ENCODE peak calls at places on chromosomes 6 and 20, in seven cellular contexts. K, Y, A, L, B, F and T are unnamed samples.

GRCh38 chr6:97066056-97066455 is 141.5 kb downstream of the KLHL32 start:
- DNase-seq in K (no peak), Y (no peak), A (no peak), L (no peak), B (no peak), F (no peak), T (no peak)

GRCh38 chr20:46004813-46005505 is 3.7 kb upstream of the MMP9 start:
- DNase-seq in K (no peak), Y (no peak), A (no peak), L (no peak), B (no peak), F (no peak), T (peak)

GRCh38 chr20:63357921-63358905 is 2.9 kb downstream of the CHRNA4 start:
- DNase-seq in K (no peak), Y (no peak), A (no peak), L (no peak), B (no peak), F (no peak), T (no peak)

GRCh38 chr20:50308513-50309279 is 118.1 kb downstream of the CEBPB start:
- DNase-seq in K (peak), Y (peak), A (peak), L (no peak), B (peak), F (no peak), T (no peak)

GRCh38 chr6:106005013-106005412 is 81.1 kb upstream of the PRDM1 start:
- DNase-seq in K (no peak), Y (no peak), A (no peak), L (no peak), B (no peak), F (no peak), T (no peak)

GRCh38 chr6:83511901-83512681 is at the start of gene PRSS35:
- DNase-seq in K (peak), Y (peak), A (peak), L (peak), B (peak), F (no peak), T (no peak)

GRCh38 chr6:151089916-151090443 is 149.8 kb upstream of the AKAP12 start:
- DNase-seq in K (no peak), Y (no peak), A (no peak), L (no peak), B (no peak), F (no peak), T (no peak)

GRCh38 chr20:44715495-44716308 is 533 bp downstream of the CCN5 start:
- DNase-seq in K (no peak), Y (no peak), A (no peak), L (no peak), B (no peak), F (no peak), T (no peak)

GRCh38 chr20:64261138-64261537 is 5.6 kb downstream of the PCMTD2 start:
- DNase-seq in K (no peak), Y (no peak), A (no peak), L (no peak), B (peak), F (no peak), T (no peak)

GRCh38 chr20:19015326-19015725 is 197.1 kb upstream of the SLC24A3 start:
- DNase-seq in K (no peak), Y (no peak), A (no peak), L (no peak), B (no peak), F (no peak), T (no peak)

GRCh38 chr6:138485586-138486248 is 13.6 kb downstream of the NHSL1 start:
- DNase-seq in K (no peak), Y (no peak), A (no peak), L (no peak), B (no peak), F (no peak), T (no peak)

GRCh38 chr6:74715362-74716068 is 490.3 kb downstream of the COL12A1 start:
- DNase-seq in K (no peak), Y (no peak), A (no peak), L (no peak), B (no peak), F (no peak), T (no peak)

GRCh38 chr6:13251242-13251641 is 77.1 kb downstream of the TBC1D7 start:
- DNase-seq in K (no peak), Y (peak), A (peak), L (no peak), B (no peak), F (no peak), T (no peak)

GRCh38 chr6:132813173-132813856 is 1.1 kb upstream of the RPS12 start:
- DNase-seq in K (no peak), Y (peak), A (peak), L (no peak), B (no peak), F (no peak), T (peak)

GRCh38 chr6:147341486-147341885 is 137.3 kb downstream of the STXBP5 start:
- DNase-seq in K (no peak), Y (no peak), A (no peak), L (no peak), B (no peak), F (no peak), T (no peak)

GRCh38 chr20:25142435-25142834 is 53.1 kb upstream of the ENTPD6 start:
- DNase-seq in K (no peak), Y (no peak), A (no peak), L (no peak), B (no peak), F (no peak), T (no peak)

GRCh38 chr20:57580478-57581201 is 19.7 kb downstream of the PCK1 start:
- DNase-seq in K (no peak), Y (no peak), A (no peak), L (no peak), B (no peak), F (no peak), T (peak)

GRCh38 chr6:107103082-107103481 is 12.2 kb downstream of the BEND3 start:
- DNase-seq in K (no peak), Y (no peak), A (no peak), L (no peak), B (no peak), F (no peak), T (no peak)

GRCh38 chr20:2244993-2245392 is 50.8 kb upstream of the TGM3 start:
- DNase-seq in K (no peak), Y (no peak), A (no peak), L (no peak), B (peak), F (no peak), T (no peak)

GRCh38 chr20:46898433-46898832 is 3.8 kb downstream of the EYA2 start:
- DNase-seq in K (no peak), Y (no peak), A (no peak), L (no peak), B (no peak), F (no peak), T (no peak)

GRCh38 chr20:37406010-37406998 is 60.4 kb downstream of the SRC start:
- DNase-seq in K (no peak), Y (peak), A (no peak), L (no peak), B (peak), F (no peak), T (peak)

GRCh38 chr6:40131675-40132074 is 197.4 kb upstream of the MOCS1 start:
- DNase-seq in K (no peak), Y (no peak), A (no peak), L (no peak), B (no peak), F (no peak), T (no peak)

GRCh38 chr20:24840121-24840713 is 108.9 kb upstream of the CST7 start:
- DNase-seq in K (no peak), Y (no peak), A (no peak), L (no peak), B (no peak), F (peak), T (no peak)

GRCh38 chr6:11522819-11523218 is 14.7 kb upstream of the TMEM170B start:
- DNase-seq in K (no peak), Y (no peak), A (no peak), L (no peak), B (no peak), F (no peak), T (no peak)

GRCh38 chr20:62666736-62667529 is 24.6 kb downstream of the SLCO4A1 start:
- DNase-seq in K (no peak), Y (no peak), A (peak), L (no peak), B (no peak), F (no peak), T (no peak)

GRCh38 chr6:150252714-150253444 is 110.0 kb downstream of the PPP1R14C start:
- DNase-seq in K (peak), Y (peak), A (no peak), L (no peak), B (no peak), F (no peak), T (no peak)

GRCh38 chr6:148240463-148240845 is 102.2 kb upstream of the SASH1 start:
- DNase-seq in K (no peak), Y (no peak), A (no peak), L (no peak), B (peak), F (no peak), T (no peak)

GRCh38 chr6:56087421-56087820 is 160.0 kb downstream of the COL21A1 start:
- DNase-seq in K (no peak), Y (no peak), A (no peak), L (no peak), B (no peak), F (no peak), T (peak)

GRCh38 chr20:54168961-54169862 is 4.6 kb downstream of the CYP24A1 start:
- DNase-seq in K (peak), Y (no peak), A (peak), L (no peak), B (no peak), F (no peak), T (no peak)

GRCh38 chr6:22227824-22228610 is 68.8 kb downstream of the PRL start:
- DNase-seq in K (no peak), Y (no peak), A (no peak), L (no peak), B (no peak), F (no peak), T (no peak)

GRCh38 chr6:108360919-108361311 is 66.1 kb downstream of the AFG1L start:
- DNase-seq in K (no peak), Y (no peak), A (no peak), L (no peak), B (no peak), F (no peak), T (no peak)

GRCh38 chr6:119129968-119130484 is 51.6 kb upstream of the FAM184A start:
- DNase-seq in K (peak), Y (no peak), A (peak), L (no peak), B (peak), F (no peak), T (no peak)

GRCh38 chr6:22333802-22334201 is 37.0 kb upstream of the PRL start:
- DNase-seq in K (no peak), Y (no peak), A (no peak), L (no peak), B (no peak), F (no peak), T (no peak)

GRCh38 chr6:84811351-84811750 is 47.0 kb upstream of the TBX18 start:
- DNase-seq in K (no peak), Y (no peak), A (no peak), L (no peak), B (no peak), F (no peak), T (no peak)

GRCh38 chr6:2797564-2798014 is 32.4 kb downstream of the WRNIP1 start:
- DNase-seq in K (no peak), Y (no peak), A (no peak), L (no peak), B (no peak), F (no peak), T (peak)
- TF ChIP-seq JUND in K (no peak), Y (no peak), A (no peak), L (no peak), B (no peak), F (no peak), T (no peak)

DNA sequence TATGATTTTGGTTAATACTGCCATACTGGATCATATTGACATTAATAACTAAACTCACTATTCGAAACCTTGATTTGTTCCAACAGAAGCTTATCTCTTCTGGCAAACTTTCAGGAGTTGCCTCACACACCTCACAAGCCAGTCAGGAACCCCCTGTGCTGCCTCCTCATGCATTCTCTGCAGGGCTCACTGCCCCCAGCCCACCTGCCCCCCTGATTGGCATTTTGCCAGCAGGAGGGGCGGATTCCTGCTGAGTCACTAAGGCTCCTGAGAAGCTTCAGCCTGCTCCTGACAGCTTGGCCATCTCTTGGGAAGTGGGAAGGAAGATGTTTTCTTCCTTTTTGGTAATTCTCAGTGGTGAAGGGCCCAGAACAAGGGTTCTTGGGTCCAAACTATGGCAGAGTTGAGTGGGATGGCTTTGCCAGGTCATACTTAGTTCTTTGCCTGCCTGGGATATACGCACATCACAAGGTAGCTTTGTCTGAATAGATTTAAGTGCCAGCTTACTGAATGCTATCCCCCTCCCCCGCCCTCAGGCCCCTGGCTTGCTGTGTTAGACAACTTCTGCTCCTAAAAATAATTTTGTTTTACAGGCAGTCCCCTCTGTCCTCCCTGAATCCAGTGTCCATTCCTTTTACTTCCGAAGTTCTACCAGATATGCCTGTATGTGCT is 31.4 kb downstream of the SLC35F1 start:
- DNase-seq in K (no peak), Y (no peak), A (no peak), L (peak), B (no peak), F (no peak), T (no peak)
- TF ChIP-seq JUND in K (no peak), Y (no peak), A (no peak), L (no peak), B (no peak), F (no peak), T (no peak)

GRCh38 chr6:16737926-16738325 is 23.3 kb downstream of the ATXN1 start:
- DNase-seq in K (no peak), Y (no peak), A (no peak), L (no peak), B (no peak), F (no peak), T (no peak)

GRCh38 chr6:16741112-16742016 is 19.9 kb downstream of the ATXN1 start:
- DNase-seq in K (no peak), Y (no peak), A (no peak), L (no peak), B (no peak), F (no peak), T (no peak)

GRCh38 chr6:16737389-16737788 is 23.9 kb downstream of the ATXN1 start:
- DNase-seq in K (no peak), Y (no peak), A (no peak), L (no peak), B (no peak), F (no peak), T (no peak)

GRCh38 chr6:16736856-16737255 is 24.4 kb downstream of the ATXN1 start:
- DNase-seq in K (no peak), Y (no peak), A (peak), L (no peak), B (no peak), F (no peak), T (no peak)

DNA sequence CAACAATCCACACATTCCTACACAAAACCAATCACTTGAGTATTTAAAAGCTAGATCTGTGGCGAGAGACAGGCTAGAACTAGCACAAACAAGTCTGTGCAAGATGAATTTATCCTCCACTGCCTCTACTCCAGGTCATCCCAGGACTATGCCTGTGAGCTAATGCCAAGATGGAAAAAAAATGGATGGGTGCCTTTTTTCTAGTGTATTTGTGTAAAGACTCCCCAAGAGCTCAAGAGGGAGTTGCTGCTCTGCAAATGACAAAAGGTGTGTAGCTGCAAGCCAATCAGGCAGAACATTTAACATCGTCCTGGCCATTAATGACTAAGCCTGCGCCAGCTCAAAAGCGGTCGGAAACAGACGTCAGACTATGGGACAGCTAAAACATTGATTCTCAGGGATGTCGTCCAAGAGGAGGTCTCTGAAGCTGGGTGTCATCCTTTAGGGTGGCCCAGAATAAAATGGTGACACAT is 21.9 kb downstream of the ATXN1 start:
- DNase-seq in K (no peak), Y (no peak), A (peak), L (no peak), B (no peak), F (no peak), T (peak)
- TF ChIP-seq JUND in K (no peak), Y (no peak), A (no peak), L (no peak), B (no peak), F (no peak), T (no peak)

GRCh38 chr6:168100803-168101095 is 21.7 kb upstream of the FRMD1 start:
- DNase-seq in K (no peak), Y (no peak), A (no peak), L (no peak), B (peak), F (no peak), T (no peak)

GRCh38 chr6:168102093-168102985 is 23.3 kb upstream of the FRMD1 start:
- DNase-seq in K (no peak), Y (no peak), A (no peak), L (no peak), B (no peak), F (no peak), T (peak)

GRCh38 chr6:168101201-168102092 is 22.4 kb upstream of the FRMD1 start:
- DNase-seq in K (no peak), Y (no peak), A (no peak), L (no peak), B (no peak), F (no peak), T (no peak)

GRCh38 chr6:168104636-168105035 is 25.6 kb upstream of the FRMD1 start:
- DNase-seq in K (no peak), Y (no peak), A (no peak), L (no peak), B (no peak), F (no peak), T (no peak)

GRCh38 chr6:168103036-168103830 is 24.2 kb upstream of the FRMD1 start:
- DNase-seq in K (no peak), Y (no peak), A (no peak), L (no peak), B (no peak), F (no peak), T (no peak)
- TF ChIP-seq JUND in K (no peak), Y (no peak), A (no peak), L (no peak), B (no peak), F (no peak), T (no peak)

DNA sequence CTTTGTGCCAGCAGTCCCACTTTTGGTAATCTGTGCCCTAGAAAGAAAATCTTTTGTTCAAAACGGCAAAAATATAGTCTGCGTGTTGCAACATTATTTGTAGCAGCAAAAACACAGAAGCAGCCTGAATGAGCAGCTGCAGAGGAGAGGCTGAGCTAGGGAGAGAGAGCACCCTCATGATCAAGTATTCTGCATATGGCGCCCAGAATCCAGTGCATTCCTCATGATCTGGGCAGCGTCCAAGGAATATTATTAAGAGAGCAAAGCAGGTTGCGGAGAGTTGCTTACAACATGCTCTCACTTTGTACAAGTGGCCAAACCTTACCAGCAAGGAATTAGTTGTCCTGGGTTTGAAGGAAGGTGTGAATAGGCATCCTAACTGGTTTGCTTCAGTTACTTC is 25.9 kb downstream of the KIZ start:
- DNase-seq in K (no peak), Y (no peak), A (no peak), L (no peak), B (no peak), F (no peak), T (no peak)
- TF ChIP-seq JUND in K (no peak), Y (no peak), A (no peak), L (no peak), B (no peak), F (no peak), T (no peak)

DNA sequence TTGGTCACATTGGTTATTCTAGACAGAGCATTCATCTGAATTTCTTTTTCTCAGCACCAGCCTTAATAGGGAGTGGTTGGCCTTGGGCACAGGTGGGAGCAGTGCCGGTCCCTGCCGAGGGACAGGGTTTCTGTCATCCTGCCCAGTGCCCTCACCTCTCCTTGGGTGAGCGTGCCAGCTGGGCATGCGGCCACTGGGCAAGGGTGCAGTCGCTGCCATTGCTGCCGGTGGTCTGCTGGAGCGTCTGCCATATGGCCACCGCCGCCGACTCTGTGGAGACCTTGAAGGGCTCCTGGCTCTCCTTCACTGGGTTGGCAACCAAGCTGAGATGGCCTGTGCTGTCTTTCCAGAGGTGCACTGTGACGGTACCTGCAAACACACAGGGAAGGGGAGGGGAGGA is 16.4 kb upstream of the UQCC2 start:
- DNase-seq in K (no peak), Y (no peak), A (no peak), L (no peak), B (no peak), F (no peak), T (no peak)
- TF ChIP-seq JUND in K (no peak), Y (no peak), A (no peak), L (no peak), B (no peak), F (no peak), T (no peak)

GRCh38 chr6:112501705-112502104 is 154.6 kb downstream of the RFPL4B start:
- DNase-seq in K (no peak), Y (no peak), A (no peak), L (no peak), B (peak), F (no peak), T (no peak)
- TF ChIP-seq JUND in K (no peak), Y (no peak), A (no peak), L (no peak), B (no peak), F (no peak), T (no peak)

GRCh38 chr6:43904311-43905123 is 134.5 kb downstream of the VEGFA start:
- DNase-seq in K (no peak), Y (peak), A (no peak), L (no peak), B (no peak), F (no peak), T (no peak)
- TF ChIP-seq JUND in K (no peak), Y (peak), A (no peak), L (no peak), B (no peak), F (no peak), T (no peak)